ENCODE peak calls at places on chromosomes 5 and 9, in ten cellular contexts. V is T-helper 9 cell, S is NCI-H146, E is GM10248, Q is BJ, J is endothelial cell, F is cardiac fibroblast, O is OCI-M1, L is activated T-helper 1 cell treated with Interleukin-2 at 50 U/mL for 16 hours, X is HTR-8/SVneo. D is an unnamed sample.
A peak's percentile ranks its signal among the peaks of the same experiment; 100 is the strongest.

GRCh38 chr9:89864731-89865130 is 259.9 kb downstream of the GADD45G start:
- DNase-seq in V (no peak), S (no peak), E (no peak), Q (no peak), J (no peak), F (no peak), O (no peak), L (no peak), X (no peak), D (peak; percentile 7)

GRCh38 chr9:129669946-129670345 is 4.5 kb downstream of the PRRX2 start:
- DNase-seq in V (no peak), S (no peak), E (no peak), Q (no peak), J (no peak), F (no peak), O (no peak), L (no peak), X (no peak), D (peak; percentile 85)

GRCh38 chr9:122777935-122778671 is 10.6 kb upstream of the OR5C1 start:
- DNase-seq in V (no peak), S (no peak), E (peak; percentile 8), Q (peak; percentile 68), J (no peak), F (peak; percentile 68), O (no peak), L (no peak), X (peak; percentile 59), D (peak; percentile 84)

GRCh38 chr9:35526087-35526801 is 36.3 kb downstream of the RUSC2 start:
- DNase-seq in V (no peak), S (no peak), E (no peak), Q (no peak), J (no peak), F (peak; percentile 52), O (peak; percentile 13), L (no peak), X (peak; percentile 11), D (peak; percentile 32)

GRCh38 chr5:143701476-143701875 is 110.5 kb upstream of the HMHB1 start:
- DNase-seq in V (no peak), S (no peak), E (no peak), Q (no peak), J (no peak), F (no peak), O (no peak), L (no peak), X (no peak), D (no peak)

GRCh38 chr5:75306746-75307145 is 30.3 kb upstream of the HMGCR start:
- DNase-seq in V (no peak), S (no peak), E (no peak), Q (no peak), J (no peak), F (peak; percentile 38), O (no peak), L (no peak), X (no peak), D (peak; percentile 79)

GRCh38 chr5:61132559-61132958 is 29.7 kb downstream of the SMIM15 start:
- DNase-seq in V (no peak), S (no peak), E (no peak), Q (peak; percentile 26), J (no peak), F (peak; percentile 9), O (peak; percentile 44), L (no peak), X (peak; percentile 6), D (no peak)

GRCh38 chr5:53874409-53874808 is 314.0 kb downstream of the NDUFS4 start:
- DNase-seq in V (no peak), S (no peak), E (no peak), Q (no peak), J (no peak), F (peak; percentile 36), O (peak; percentile 53), L (no peak), X (peak; percentile 30), D (no peak)

GRCh38 chr9:130665029-130665430 is 636 bp downstream of the PRDM12 start:
- DNase-seq in V (no peak), S (no peak), E (no peak), Q (no peak), J (no peak), F (no peak), O (no peak), L (no peak), X (no peak), D (no peak)

GRCh38 chr9:137434498-137435380 is 6.4 kb downstream of the ENTPD8 start:
- DNase-seq in V (no peak), S (no peak), E (no peak), Q (no peak), J (no peak), F (no peak), O (no peak), L (no peak), X (no peak), D (no peak)

GRCh38 chr5:131854134-131854533 is 57.3 kb upstream of the FNIP1 start:
- DNase-seq in V (no peak), S (no peak), E (no peak), Q (no peak), J (no peak), F (peak; percentile 66), O (peak; percentile 66), L (no peak), X (no peak), D (no peak)

GRCh38 chr5:94440015-94440414 is 178.4 kb downstream of the KIAA0825 start:
- DNase-seq in V (no peak), S (peak; percentile 45), E (no peak), Q (no peak), J (no peak), F (no peak), O (no peak), L (no peak), X (no peak), D (no peak)

GRCh38 chr5:40914835-40915234 is 5.5 kb downstream of the C7 start:
- DNase-seq in V (no peak), S (no peak), E (no peak), Q (no peak), J (no peak), F (peak; percentile 78), O (peak; percentile 53), L (no peak), X (no peak), D (peak; percentile 57)

GRCh38 chr5:18171684-18172083 is 537.4 kb downstream of the TAF11L14 start:
- DNase-seq in V (no peak), S (no peak), E (no peak), Q (no peak), J (no peak), F (no peak), O (no peak), L (no peak), X (no peak), D (no peak)

GRCh38 chr9:14910178-14910805 is at the start of gene FREM1:
- DNase-seq in V (no peak), S (peak; percentile 36), E (no peak), Q (no peak), J (peak; percentile 38), F (no peak), O (no peak), L (no peak), X (no peak), D (peak; percentile 41)

GRCh38 chr9:111356567-111357244 is 26.7 kb upstream of the OR2K2 start:
- DNase-seq in V (no peak), S (no peak), E (peak; percentile 6), Q (peak; percentile 68), J (no peak), F (peak; percentile 92), O (no peak), L (no peak), X (peak; percentile 64), D (peak; percentile 85)

GRCh38 chr5:66882592-66883227 is 286.5 kb downstream of the MAST4 start:
- DNase-seq in V (no peak), S (no peak), E (no peak), Q (no peak), J (no peak), F (peak; percentile 82), O (peak; percentile 19), L (no peak), X (no peak), D (no peak)

GRCh38 chr5:74516217-74516636 is 124.3 kb downstream of the ENC1 start:
- DNase-seq in V (no peak), S (peak; percentile 40), E (no peak), Q (no peak), J (no peak), F (peak; percentile 45), O (no peak), L (no peak), X (peak; percentile 27), D (no peak)

GRCh38 chr9:70061776-70062175 is 18.1 kb downstream of the MAMDC2 start:
- DNase-seq in V (no peak), S (peak; percentile 75), E (no peak), Q (no peak), J (no peak), F (peak; percentile 54), O (no peak), L (no peak), X (no peak), D (peak; percentile 66)

GRCh38 chr9:13860019-13860418 is 453.9 kb downstream of the NFIB start:
- DNase-seq in V (no peak), S (no peak), E (no peak), Q (no peak), J (no peak), F (peak; percentile 95), O (peak; percentile 67), L (no peak), X (no peak), D (peak; percentile 56)

GRCh38 chr5:1730487-1730847 is 69.2 kb downstream of the MRPL36 start:
- DNase-seq in V (no peak), S (no peak), E (no peak), Q (no peak), J (peak; percentile 1), F (no peak), O (no peak), L (no peak), X (no peak), D (no peak)

GRCh38 chr9:137183980-137184595 is 4.3 kb downstream of the ANAPC2 start:
- DNase-seq in V (no peak), S (no peak), E (no peak), Q (no peak), J (no peak), F (no peak), O (no peak), L (no peak), X (no peak), D (no peak)

GRCh38 chr5:172361566-172362238 is 78.1 kb upstream of the UBTD2 start:
- DNase-seq in V (no peak), S (no peak), E (no peak), Q (peak; percentile 96), J (no peak), F (peak; percentile 99), O (peak; percentile 79), L (no peak), X (no peak), D (peak; percentile 98)

GRCh38 chr9:86096382-86096781 is 3.0 kb downstream of the GOLM1 start:
- DNase-seq in V (no peak), S (no peak), E (no peak), Q (no peak), J (no peak), F (peak; percentile 61), O (no peak), L (no peak), X (no peak), D (no peak)

GRCh38 chr9:70044450-70045307 is 1.0 kb downstream of the MAMDC2 start:
- DNase-seq in V (no peak), S (no peak), E (no peak), Q (no peak), J (peak; percentile 7), F (peak; percentile 57), O (no peak), L (no peak), X (no peak), D (no peak)

GRCh38 chr9:96078866-96079505 is 203.5 kb downstream of the ERCC6L2 start:
- DNase-seq in V (no peak), S (no peak), E (no peak), Q (no peak), J (no peak), F (no peak), O (peak; percentile 11), L (no peak), X (no peak), D (peak; percentile 21)

GRCh38 chr9:20948703-20949102 is 82.7 kb downstream of the HACD4 start:
- DNase-seq in V (no peak), S (no peak), E (no peak), Q (no peak), J (no peak), F (no peak), O (no peak), L (no peak), X (no peak), D (no peak)

GRCh38 chr9:112002847-112003457 is 106.3 kb downstream of the UGCG start:
- DNase-seq in V (no peak), S (no peak), E (no peak), Q (no peak), J (no peak), F (peak; percentile 30), O (no peak), L (no peak), X (no peak), D (peak; percentile 32)